ENCODE peak calls at places on chromosomes 7 and 10, in six cellular contexts. V is sigmoid colon, X is lung, J is SJSA1, D is dorsolateral prefrontal cortex, P is prostate gland. C is an unnamed sample.

GRCh38 chr7:107856806-107857540 is 34.0 kb upstream of the DLD start:
- DNase-seq in V (no peak), D (no peak), X (no peak), J (no peak), P (peak), C (no peak)

GRCh38 chr10:32650246-32650655 is 204.3 kb downstream of the CCDC7 start:
- DNase-seq in J (no peak), X (no peak), D (no peak), V (no peak), P (no peak), C (no peak)

GRCh38 chr10:18618995-18619394 is 32.4 kb downstream of the NSUN6 start:
- DNase-seq in P (peak), V (no peak), J (no peak), D (no peak), X (peak), C (no peak)

GRCh38 chr7:30912454-30912985 is 867 bp downstream of the AQP1 start:
- DNase-seq in X (no peak), V (no peak), D (no peak), P (no peak), J (no peak), C (no peak)

GRCh38 chr10:115093776-115094361 is 704 bp downstream of the ATRNL1 start:
- DNase-seq in P (no peak), V (no peak), X (no peak), D (no peak), J (no peak), C (peak)

GRCh38 chr10:70364001-70364771 is 18.2 kb downstream of the LRRC20 start:
- DNase-seq in X (peak), P (peak), J (peak), D (peak), V (peak), C (peak)

GRCh38 chr7:150317748-150318444 is 5.3 kb upstream of the LRRC61 start:
- DNase-seq in J (no peak), X (no peak), D (no peak), V (no peak), P (no peak), C (no peak)

GRCh38 chr10:120188950-120189349 is 268.1 kb upstream of the PLPP4 start:
- DNase-seq in D (no peak), J (no peak), V (no peak), P (no peak), X (no peak), C (no peak)

GRCh38 chr7:69708857-69709256 is 110.6 kb downstream of the AUTS2 start:
- DNase-seq in P (no peak), J (no peak), X (no peak), D (no peak), V (no peak), C (no peak)

GRCh38 chr7:2807846-2808772 is 36.0 kb downstream of the GNA12 start:
- DNase-seq in P (no peak), D (no peak), V (peak), J (no peak), X (no peak), C (no peak)
- H3K27ac ChIP-seq in P (no peak), D (no peak), V (no peak), J (no peak), X (no peak), C (no peak)

DNA sequence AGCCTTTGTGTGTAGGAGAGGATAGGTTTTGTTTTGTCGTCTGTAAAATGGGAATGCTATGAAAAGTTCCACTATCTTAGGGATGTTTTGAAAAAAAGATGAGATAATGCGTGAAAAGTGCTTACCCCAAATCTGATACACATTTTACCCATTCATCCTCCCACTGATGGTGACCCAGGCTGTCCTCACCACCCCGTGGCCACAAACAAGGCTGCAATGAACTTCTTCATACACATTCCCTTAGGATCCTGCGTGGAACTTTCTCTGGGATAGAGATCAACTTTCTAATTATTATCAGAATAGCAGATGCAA is 399 bp upstream of the OGDHL start:
- DNase-seq in V (no peak), P (no peak), J (no peak), X (no peak), D (no peak), C (no peak)
- H3K27ac ChIP-seq in V (no peak), P (no peak), J (no peak), X (no peak), D (no peak), C (no peak)

DNA sequence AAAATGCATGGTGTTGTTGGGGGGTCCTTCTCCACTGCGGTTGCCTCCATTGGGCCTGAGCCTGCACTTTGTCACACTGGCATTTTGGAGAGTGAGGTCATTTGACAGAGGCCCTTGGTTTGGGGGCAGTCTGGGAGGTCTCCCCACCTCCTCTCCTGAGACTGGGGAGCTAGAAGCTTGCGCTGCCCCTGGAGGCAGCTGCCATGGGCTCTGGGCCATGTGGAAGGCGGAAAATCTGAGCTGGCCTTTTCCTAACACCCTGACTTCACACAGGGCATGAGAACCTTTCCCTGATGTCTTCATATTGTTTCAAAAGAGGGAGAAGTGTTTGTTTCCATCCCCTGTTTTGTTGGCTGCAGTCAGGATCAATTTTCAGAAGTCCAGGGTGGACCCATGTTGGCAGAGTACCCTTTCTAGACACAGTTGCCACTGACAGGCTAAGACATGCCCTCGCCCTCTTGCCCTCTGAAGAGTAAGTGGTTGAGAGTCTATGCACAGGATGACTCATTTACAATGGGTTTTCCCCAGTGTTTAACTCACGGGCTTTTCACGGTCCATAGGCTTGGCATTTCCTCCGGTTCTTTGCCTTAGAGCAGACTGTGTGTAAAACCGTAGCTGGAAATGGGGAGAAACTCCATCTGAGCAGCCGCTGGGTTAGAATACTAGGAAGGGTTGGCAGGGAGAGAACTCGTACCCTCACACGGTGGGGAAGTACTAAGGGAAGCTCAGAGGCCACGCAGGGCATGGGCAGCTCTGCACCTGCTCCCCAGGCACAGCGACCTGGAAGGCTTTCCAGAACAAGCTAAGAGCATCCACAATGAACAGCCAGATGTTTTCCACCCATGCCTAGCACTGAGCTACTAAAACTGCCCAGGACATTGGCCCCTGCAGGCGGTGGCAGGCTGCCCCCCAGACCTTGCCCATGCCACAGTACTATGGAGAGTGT is 655.0 kb downstream of the SDK1 start:
- DNase-seq in X (no peak), P (peak), J (peak), V (no peak), D (no peak), C (no peak)
- H3K27ac ChIP-seq in X (no peak), P (no peak), J (peak), V (no peak), D (no peak), C (no peak)

DNA sequence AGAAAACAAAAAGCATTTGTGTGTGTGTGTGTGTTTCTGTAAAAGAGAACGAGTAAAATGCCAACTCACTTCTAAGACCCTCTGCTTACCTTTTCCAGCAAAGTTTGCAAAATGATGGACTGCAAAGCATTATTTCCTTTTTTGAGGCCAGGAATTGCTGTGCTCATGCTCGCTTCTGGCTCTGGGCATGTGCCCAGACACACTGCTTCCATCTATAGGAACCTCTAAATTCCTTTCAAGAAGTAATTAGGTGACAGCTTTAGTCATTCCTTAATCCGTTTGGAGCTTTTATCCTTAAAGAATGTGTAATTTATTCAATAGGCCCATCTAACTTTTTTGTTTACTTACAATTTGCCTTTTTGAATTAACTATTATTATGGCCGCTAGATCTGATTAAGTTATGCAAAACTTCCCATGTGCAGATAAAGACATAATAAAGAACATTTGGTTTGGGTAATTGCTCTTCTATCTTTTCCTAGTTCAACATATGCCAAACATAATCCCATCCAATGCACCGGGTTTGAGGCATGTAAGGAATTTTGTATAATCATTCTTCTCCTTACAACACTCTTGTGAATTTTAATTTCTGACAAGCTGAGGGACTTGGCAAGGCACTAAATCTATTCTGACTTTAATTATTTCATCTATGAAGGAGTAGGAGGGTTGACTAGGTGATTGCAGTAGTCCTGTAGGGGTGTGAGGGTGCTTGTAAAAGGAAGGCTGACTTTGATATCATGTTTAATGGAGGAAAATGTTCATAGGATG is 34.7 kb downstream of the A1CF start:
- DNase-seq in P (no peak), J (no peak), V (no peak), X (no peak), D (no peak), C (no peak)
- H3K27ac ChIP-seq in P (no peak), J (no peak), V (no peak), X (no peak), D (no peak), C (no peak)

GRCh38 chr7:157721468-157722136 is 384.8 kb downstream of the DNAJB6 start:
- DNase-seq in D (no peak), V (peak), J (no peak), P (no peak), X (no peak), C (no peak)
- H3K27ac ChIP-seq in D (no peak), V (no peak), J (no peak), P (no peak), X (no peak), C (no peak)

GRCh38 chr10:127739908-127740307 is 2.9 kb downstream of the FOXI2 start:
- DNase-seq in J (no peak), V (no peak), D (no peak), P (no peak), X (no peak), C (no peak)
- H3K27ac ChIP-seq in J (no peak), V (no peak), D (no peak), P (no peak), X (no peak), C (no peak)